ENCODE peak calls at places on chromosome 7, in eight cellular contexts. One of them, this sample, is unnamed.
A peak's percentile ranks its signal among the peaks of the same experiment; 100 is the strongest.

GRCh38 chr7:64799-65430 is 127.5 kb upstream of the FAM20C start:
- DNase-seq in endodermal cell: no peak
- DNase-seq in CD8-positive, alpha-beta T cell: no peak
- DNase-seq in cardiac muscle cell: peak; percentile 38
- DNase-seq in neural progenitor cell: no peak
- DNase-seq in colonic mucosa: no peak
- DNase-seq in dorsolateral prefrontal cortex: no peak
- DNase-seq in fibroblast of the aortic adventitia: peak; percentile 16
- DNase-seq in this sample: no peak

GRCh38 chr7:25565949-25566348 is 337.7 kb upstream of the NPVF start:
- DNase-seq in endodermal cell: peak; percentile 86
- DNase-seq in CD8-positive, alpha-beta T cell: peak; percentile 67
- DNase-seq in cardiac muscle cell: peak; percentile 75
- DNase-seq in neural progenitor cell: peak; percentile 70
- DNase-seq in colonic mucosa: peak; percentile 69
- DNase-seq in dorsolateral prefrontal cortex: peak; percentile 66
- DNase-seq in fibroblast of the aortic adventitia: peak; percentile 80
- DNase-seq in this sample: peak; percentile 76

GRCh38 chr7:157518514-157519175 is 181.8 kb downstream of the DNAJB6 start:
- DNase-seq in endodermal cell: peak; percentile 29
- DNase-seq in CD8-positive, alpha-beta T cell: peak; percentile 1
- DNase-seq in cardiac muscle cell: no peak
- DNase-seq in neural progenitor cell: no peak
- DNase-seq in colonic mucosa: no peak
- DNase-seq in dorsolateral prefrontal cortex: no peak
- DNase-seq in fibroblast of the aortic adventitia: no peak
- DNase-seq in this sample: no peak

GRCh38 chr7:136053689-136054485 is 76.7 kb upstream of the MTPN start:
- DNase-seq in endodermal cell: no peak
- DNase-seq in CD8-positive, alpha-beta T cell: no peak
- DNase-seq in cardiac muscle cell: no peak
- DNase-seq in neural progenitor cell: no peak
- DNase-seq in colonic mucosa: no peak
- DNase-seq in dorsolateral prefrontal cortex: no peak
- DNase-seq in fibroblast of the aortic adventitia: no peak
- DNase-seq in this sample: no peak

GRCh38 chr7:7653568-7654187 is 13.1 kb downstream of the UMAD1 start:
- DNase-seq in endodermal cell: peak; percentile 91
- DNase-seq in CD8-positive, alpha-beta T cell: peak; percentile 14
- DNase-seq in cardiac muscle cell: peak; percentile 40
- DNase-seq in neural progenitor cell: peak; percentile 72
- DNase-seq in colonic mucosa: no peak
- DNase-seq in dorsolateral prefrontal cortex: no peak
- DNase-seq in fibroblast of the aortic adventitia: no peak
- DNase-seq in this sample: peak; percentile 21

GRCh38 chr7:11078242-11078834 is 104.7 kb downstream of the PHF14 start:
- DNase-seq in endodermal cell: no peak
- DNase-seq in CD8-positive, alpha-beta T cell: no peak
- DNase-seq in cardiac muscle cell: no peak
- DNase-seq in neural progenitor cell: no peak
- DNase-seq in colonic mucosa: no peak
- DNase-seq in dorsolateral prefrontal cortex: no peak
- DNase-seq in fibroblast of the aortic adventitia: no peak
- DNase-seq in this sample: no peak

GRCh38 chr7:30445770-30446169 is 32.8 kb downstream of the NOD1 start:
- DNase-seq in endodermal cell: no peak
- DNase-seq in CD8-positive, alpha-beta T cell: peak; percentile 73
- DNase-seq in cardiac muscle cell: no peak
- DNase-seq in neural progenitor cell: peak; percentile 15
- DNase-seq in colonic mucosa: peak; percentile 58
- DNase-seq in dorsolateral prefrontal cortex: peak; percentile 59
- DNase-seq in fibroblast of the aortic adventitia: peak; percentile 66
- DNase-seq in this sample: peak; percentile 70

GRCh38 chr7:92456241-92456640 is 9.0 kb downstream of the GATAD1 start:
- DNase-seq in endodermal cell: no peak
- DNase-seq in CD8-positive, alpha-beta T cell: no peak
- DNase-seq in cardiac muscle cell: no peak
- DNase-seq in neural progenitor cell: no peak
- DNase-seq in colonic mucosa: no peak
- DNase-seq in dorsolateral prefrontal cortex: no peak
- DNase-seq in fibroblast of the aortic adventitia: peak; percentile 6
- DNase-seq in this sample: peak; percentile 4

GRCh38 chr7:156577645-156578577 is 62.7 kb upstream of the RNF32 start:
- DNase-seq in endodermal cell: no peak
- DNase-seq in CD8-positive, alpha-beta T cell: no peak
- DNase-seq in cardiac muscle cell: no peak
- DNase-seq in neural progenitor cell: no peak
- DNase-seq in colonic mucosa: no peak
- DNase-seq in dorsolateral prefrontal cortex: no peak
- DNase-seq in fibroblast of the aortic adventitia: no peak
- DNase-seq in this sample: no peak

DNA sequence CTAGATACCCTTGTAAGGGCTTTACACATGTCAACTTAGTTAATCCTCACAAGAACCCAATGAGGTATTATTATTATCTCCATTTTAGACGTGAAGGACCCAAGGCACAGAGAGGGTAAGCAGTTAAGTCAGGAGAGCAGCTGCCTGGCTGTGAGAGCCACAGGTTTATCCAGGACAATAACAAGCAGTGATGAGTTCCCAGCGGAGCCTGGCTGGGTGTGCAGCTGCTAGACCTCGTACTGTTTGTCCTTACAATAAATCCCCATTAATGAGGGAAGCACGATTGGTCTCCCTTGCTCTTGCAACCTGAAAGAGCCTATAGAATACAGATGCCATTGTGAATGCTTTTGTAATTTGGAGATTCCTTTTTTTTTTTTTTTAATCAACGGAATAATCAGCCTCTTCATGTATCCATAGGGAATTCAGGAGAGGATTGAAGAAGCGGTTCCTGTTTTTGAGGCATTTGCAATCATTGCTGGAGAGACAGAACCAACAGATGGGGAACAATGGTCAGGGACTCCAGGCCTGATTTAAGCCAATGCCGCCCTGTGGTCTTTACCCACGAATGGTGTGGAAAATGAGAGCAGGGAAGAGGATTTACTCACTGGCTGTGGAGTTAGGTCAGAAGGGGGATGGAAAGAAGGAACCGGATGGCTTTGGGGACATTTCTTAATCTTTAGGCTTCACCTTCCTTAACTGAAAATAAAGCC is 12.3 kb upstream of the ASB4 start:
- DNase-seq in endodermal cell: no peak
- DNase-seq in CD8-positive, alpha-beta T cell: no peak
- DNase-seq in cardiac muscle cell: no peak
- DNase-seq in neural progenitor cell: peak; percentile 81
- DNase-seq in colonic mucosa: no peak
- DNase-seq in dorsolateral prefrontal cortex: no peak
- DNase-seq in fibroblast of the aortic adventitia: no peak
- DNase-seq in this sample: no peak
- H3K4me3 ChIP-seq in endodermal cell: no peak overlapping the region
- H3K4me3 ChIP-seq in CD8-positive, alpha-beta T cell: no peak overlapping the region
- H3K4me3 ChIP-seq in cardiac muscle cell: no peak overlapping the region
- H3K4me3 ChIP-seq in neural progenitor cell: peak overlapping the region; percentile 21
- H3K4me3 ChIP-seq in colonic mucosa: no peak overlapping the region
- H3K4me3 ChIP-seq in dorsolateral prefrontal cortex: no peak overlapping the region
- H3K4me3 ChIP-seq in fibroblast of the aortic adventitia: no peak overlapping the region
- H3K4me3 ChIP-seq in this sample: no peak overlapping the region

GRCh38 chr7:131007439-131008330 is 273.7 kb upstream of the KLF14 start:
- DNase-seq in endodermal cell: peak; percentile 82
- DNase-seq in CD8-positive, alpha-beta T cell: peak; percentile 47
- DNase-seq in cardiac muscle cell: peak; percentile 56
- DNase-seq in neural progenitor cell: peak; percentile 74
- DNase-seq in colonic mucosa: peak; percentile 86
- DNase-seq in dorsolateral prefrontal cortex: peak; percentile 56
- DNase-seq in fibroblast of the aortic adventitia: peak; percentile 82
- DNase-seq in this sample: peak; percentile 82
- TF ChIP-seq CTCF in endodermal cell: peak; percentile 75
- TF ChIP-seq CTCF in CD8-positive, alpha-beta T cell: peak; percentile 50
- TF ChIP-seq CTCF in cardiac muscle cell: peak; percentile 69
- TF ChIP-seq CTCF in neural progenitor cell: peak; percentile 71
- TF ChIP-seq CTCF in colonic mucosa: no peak
- TF ChIP-seq CTCF in dorsolateral prefrontal cortex: peak; percentile 73
- TF ChIP-seq CTCF in fibroblast of the aortic adventitia: peak; percentile 59
- TF ChIP-seq CTCF in this sample: peak; percentile 64

GRCh38 chr7:127417346-127417745 is 24.8 kb upstream of the ZNF800 start:
- DNase-seq in endodermal cell: no peak
- DNase-seq in CD8-positive, alpha-beta T cell: no peak
- DNase-seq in cardiac muscle cell: no peak
- DNase-seq in neural progenitor cell: no peak
- DNase-seq in colonic mucosa: no peak
- DNase-seq in dorsolateral prefrontal cortex: no peak
- DNase-seq in fibroblast of the aortic adventitia: no peak
- DNase-seq in this sample: no peak
- H3K4me3 ChIP-seq in endodermal cell: no peak overlapping the region
- H3K4me3 ChIP-seq in CD8-positive, alpha-beta T cell: peak overlapping the region; percentile 5
- H3K4me3 ChIP-seq in cardiac muscle cell: no peak overlapping the region
- H3K4me3 ChIP-seq in neural progenitor cell: no peak overlapping the region
- H3K4me3 ChIP-seq in colonic mucosa: no peak overlapping the region
- H3K4me3 ChIP-seq in dorsolateral prefrontal cortex: no peak overlapping the region
- H3K4me3 ChIP-seq in fibroblast of the aortic adventitia: no peak overlapping the region
- H3K4me3 ChIP-seq in this sample: no peak overlapping the region

DNA sequence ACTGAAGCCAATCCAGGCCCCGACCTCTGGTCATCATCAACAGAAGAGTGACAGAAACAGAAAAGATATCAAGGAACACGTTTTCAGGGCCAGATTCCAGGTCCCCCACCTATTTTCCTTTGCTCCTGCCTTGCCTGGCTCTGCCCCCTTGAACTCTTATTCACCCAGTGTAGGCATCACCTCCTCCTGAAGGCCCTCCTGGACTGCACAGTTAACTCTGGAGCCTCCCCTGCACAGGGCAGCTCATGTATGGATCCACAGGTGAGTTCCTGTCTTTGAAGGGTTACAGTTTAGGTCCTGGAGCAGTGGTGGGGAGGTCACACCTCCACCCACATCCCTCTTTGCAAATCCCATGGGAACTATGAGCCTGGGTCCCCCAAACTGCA is 163.3 kb upstream of the TNRC18 start:
- DNase-seq in endodermal cell: no peak
- DNase-seq in CD8-positive, alpha-beta T cell: no peak
- DNase-seq in cardiac muscle cell: no peak
- DNase-seq in neural progenitor cell: no peak
- DNase-seq in colonic mucosa: no peak
- DNase-seq in dorsolateral prefrontal cortex: no peak
- DNase-seq in fibroblast of the aortic adventitia: no peak
- DNase-seq in this sample: no peak
- TF ChIP-seq CTCF in endodermal cell: no peak
- TF ChIP-seq CTCF in CD8-positive, alpha-beta T cell: no peak
- TF ChIP-seq CTCF in cardiac muscle cell: no peak
- TF ChIP-seq CTCF in neural progenitor cell: no peak
- TF ChIP-seq CTCF in colonic mucosa: no peak
- TF ChIP-seq CTCF in dorsolateral prefrontal cortex: no peak
- TF ChIP-seq CTCF in fibroblast of the aortic adventitia: no peak
- TF ChIP-seq CTCF in this sample: no peak